ENCODE peak calls at places on chromosomes 2 and 18, in seven cellular contexts. H is A549, E is heart left ventricle, M is NB4, N is sigmoid colon, C is testis, W is spleen. T is an unnamed sample.

GRCh38 chr2:117771969-117772630 is 42.4 kb upstream of the DDX18 start:
- DNase-seq in H (peak), E (no peak), M (peak), N (no peak), C (no peak), W (no peak), T (no peak)

GRCh38 chr2:157107877-157108276 is 149.6 kb upstream of the GALNT5 start:
- DNase-seq in H (peak), E (no peak), M (peak), N (no peak), C (no peak), W (no peak), T (no peak)

GRCh38 chr18:79566841-79567370 is 112.7 kb upstream of the CTDP1 start:
- DNase-seq in H (no peak), E (no peak), M (peak), N (peak), C (no peak), W (peak), T (no peak)

GRCh38 chr2:26989156-26989555 is 18.7 kb downstream of the MAPRE3 start:
- DNase-seq in H (no peak), E (no peak), M (no peak), N (no peak), C (no peak), W (no peak), T (no peak)

GRCh38 chr2:40415391-40415790 is 36.5 kb downstream of the SLC8A1 start:
- DNase-seq in H (no peak), E (no peak), M (no peak), N (no peak), C (no peak), W (no peak), T (no peak)

GRCh38 chr2:149082781-149083180 is 44.3 kb downstream of the LYPD6B start:
- DNase-seq in H (no peak), E (no peak), M (no peak), N (no peak), C (no peak), W (no peak), T (no peak)

GRCh38 chr2:185628985-185629384 is 109.6 kb upstream of the FSIP2 start:
- DNase-seq in H (peak), E (no peak), M (peak), N (no peak), C (peak), W (no peak), T (peak)

GRCh38 chr18:27005589-27005988 is 140.1 kb upstream of the AQP4 start:
- DNase-seq in H (peak), E (no peak), M (peak), N (no peak), C (no peak), W (no peak), T (peak)

GRCh38 chr2:112879491-112880041 is 31.4 kb upstream of the IL37 start:
- DNase-seq in H (no peak), E (no peak), M (peak), N (no peak), C (no peak), W (no peak), T (no peak)

GRCh38 chr2:173652731-173653426 is 298.2 kb downstream of the CDCA7 start:
- DNase-seq in H (peak), E (no peak), M (no peak), N (no peak), C (no peak), W (no peak), T (no peak)

GRCh38 chr18:28124239-28125029 is 52.5 kb downstream of the CDH2 start:
- DNase-seq in H (no peak), E (no peak), M (no peak), N (no peak), C (no peak), W (no peak), T (no peak)

GRCh38 chr2:23452397-23452796 is 67.4 kb downstream of the KLHL29 start:
- DNase-seq in H (no peak), E (no peak), M (no peak), N (no peak), C (no peak), W (no peak), T (no peak)
- TF ChIP-seq POLR2A in H (no peak), E (no peak), M (no peak), N (no peak), C (no peak), W (no peak), T (no peak)

DNA sequence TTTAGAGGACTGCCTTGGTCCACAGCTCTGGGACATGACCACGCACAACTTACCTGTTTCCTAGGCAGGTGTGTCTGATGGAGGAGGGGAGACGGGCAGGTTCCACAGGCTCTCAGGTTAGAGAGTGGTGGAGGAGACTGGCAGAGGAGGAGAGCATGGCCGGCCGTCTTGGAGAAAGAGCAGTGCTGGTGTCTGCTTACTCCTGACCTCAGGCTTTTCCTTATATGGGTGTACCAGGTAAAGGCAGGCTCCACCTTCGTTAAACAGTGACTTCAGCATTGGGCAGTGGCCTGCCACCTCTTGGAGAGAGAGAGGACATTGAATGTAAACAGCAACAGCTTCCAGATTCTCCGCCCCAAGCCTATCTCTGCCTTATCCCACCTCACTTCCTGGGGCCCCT is at the start of gene CAPN13:
- DNase-seq in H (no peak), E (no peak), M (no peak), N (no peak), C (no peak), W (no peak), T (no peak)
- TF ChIP-seq POLR2A in H (no peak), E (no peak), M (no peak), N (peak), C (no peak), W (no peak), T (no peak)

GRCh38 chr2:134127496-134127895 is 126.4 kb upstream of the MGAT5 start:
- DNase-seq in H (no peak), E (no peak), M (no peak), N (no peak), C (no peak), W (no peak), T (no peak)
- TF ChIP-seq POLR2A in H (no peak), E (no peak), M (no peak), N (no peak), C (no peak), W (no peak), T (no peak)

DNA sequence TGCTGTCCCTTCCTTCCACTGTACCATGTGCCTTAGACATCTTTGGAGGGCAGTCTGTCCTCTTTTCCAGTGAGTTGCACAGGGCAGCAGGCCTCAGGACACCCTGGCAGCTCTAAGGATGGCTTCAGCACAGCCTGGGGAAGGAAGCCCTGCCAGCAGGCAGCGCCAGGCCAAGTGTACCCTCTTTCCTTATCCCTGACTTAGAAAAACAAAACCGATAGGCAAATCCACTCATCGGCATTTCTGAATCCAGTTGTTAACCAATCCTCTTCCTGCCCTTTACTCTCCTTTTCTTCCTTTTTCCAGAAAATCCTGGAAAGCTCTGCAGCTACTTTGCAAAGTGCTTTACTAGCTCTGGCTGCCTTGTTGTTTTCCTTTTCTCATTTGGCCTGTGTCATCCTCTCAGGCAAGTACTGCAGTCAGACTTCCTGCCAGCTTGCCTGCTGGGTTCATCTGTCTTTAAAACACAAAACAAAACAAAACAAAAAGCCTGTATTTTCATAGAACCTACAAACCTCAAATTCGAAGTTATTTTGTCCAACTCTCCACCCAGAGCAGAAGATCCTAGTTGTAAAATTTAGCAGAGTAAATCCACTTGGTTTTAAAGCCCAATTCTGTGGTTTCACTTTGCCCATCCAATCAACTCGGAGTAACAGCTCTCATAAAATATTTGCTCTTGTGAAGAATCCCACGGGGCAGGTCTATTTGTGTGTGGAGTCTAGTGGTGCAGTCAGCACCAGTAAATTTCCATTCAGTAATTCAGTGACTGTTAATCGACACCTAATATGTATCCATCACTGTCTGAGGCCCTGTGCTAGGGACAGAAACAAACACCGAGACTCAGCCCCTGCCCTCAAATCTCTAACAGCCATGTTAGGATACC is 45.2 kb downstream of the PCBP1 start:
- DNase-seq in H (peak), E (peak), M (peak), N (no peak), C (peak), W (peak), T (peak)
- TF ChIP-seq POLR2A in H (no peak), E (peak), M (peak), N (no peak), C (no peak), W (no peak), T (peak)

DNA sequence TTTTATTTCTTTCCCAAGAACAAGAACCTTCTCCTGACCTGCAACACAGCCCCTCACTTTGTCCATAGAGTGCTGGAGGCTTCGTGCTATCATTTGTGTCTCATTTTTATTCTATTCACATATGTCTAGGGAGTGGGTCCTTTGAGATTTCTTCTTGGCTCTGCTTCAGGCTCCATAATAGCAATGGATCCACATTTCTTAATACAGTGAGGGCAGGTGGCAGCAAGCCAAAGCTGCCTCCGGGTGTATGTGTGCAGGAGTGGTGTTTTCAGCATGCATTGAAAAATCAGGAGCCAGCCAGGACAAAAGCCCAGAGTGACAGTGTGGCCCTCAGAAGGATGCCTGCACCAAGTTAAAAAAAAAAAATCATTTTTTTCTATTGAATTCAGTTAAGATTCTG is 115.1 kb upstream of the PELI1 start:
- DNase-seq in H (no peak), E (peak), M (no peak), N (no peak), C (peak), W (no peak), T (no peak)
- TF ChIP-seq POLR2A in H (no peak), E (no peak), M (no peak), N (no peak), C (no peak), W (no peak), T (no peak)

GRCh38 chr2:25230128-25230527 is 61.7 kb upstream of the POMC start:
- DNase-seq in H (no peak), E (no peak), M (no peak), N (no peak), C (no peak), W (no peak), T (no peak)
- TF ChIP-seq POLR2A in H (no peak), E (no peak), M (no peak), N (no peak), C (no peak), W (no peak), T (no peak)

GRCh38 chr18:50194623-50195532 is at the start of gene MYO5B:
- DNase-seq in H (peak), E (no peak), M (no peak), N (no peak), C (peak), W (peak), T (peak)
- TF ChIP-seq POLR2A in H (no peak), E (no peak), M (no peak), N (no peak), C (no peak), W (no peak), T (no peak)

GRCh38 chr2:199460101-199460671 is 2.4 kb upstream of the SATB2 start:
- DNase-seq in H (peak), E (no peak), M (peak), N (no peak), C (no peak), W (no peak), T (peak)
- TF ChIP-seq POLR2A in H (no peak), E (no peak), M (peak), N (no peak), C (no peak), W (no peak), T (no peak)

GRCh38 chr2:142127248-142127647 is 3.6 kb downstream of the LRP1B start:
- DNase-seq in H (no peak), E (no peak), M (no peak), N (no peak), C (no peak), W (no peak), T (no peak)

GRCh38 chr2:142136571-142136970 is 5.8 kb upstream of the LRP1B start:
- DNase-seq in H (no peak), E (no peak), M (no peak), N (no peak), C (no peak), W (no peak), T (no peak)

GRCh38 chr2:142130111-142131015 is 453 bp downstream of the LRP1B start:
- DNase-seq in H (peak), E (peak), M (no peak), N (peak), C (peak), W (peak), T (peak)

GRCh38 chr2:142128105-142128504 is 2.7 kb downstream of the LRP1B start:
- DNase-seq in H (no peak), E (no peak), M (no peak), N (no peak), C (no peak), W (no peak), T (no peak)

DNA sequence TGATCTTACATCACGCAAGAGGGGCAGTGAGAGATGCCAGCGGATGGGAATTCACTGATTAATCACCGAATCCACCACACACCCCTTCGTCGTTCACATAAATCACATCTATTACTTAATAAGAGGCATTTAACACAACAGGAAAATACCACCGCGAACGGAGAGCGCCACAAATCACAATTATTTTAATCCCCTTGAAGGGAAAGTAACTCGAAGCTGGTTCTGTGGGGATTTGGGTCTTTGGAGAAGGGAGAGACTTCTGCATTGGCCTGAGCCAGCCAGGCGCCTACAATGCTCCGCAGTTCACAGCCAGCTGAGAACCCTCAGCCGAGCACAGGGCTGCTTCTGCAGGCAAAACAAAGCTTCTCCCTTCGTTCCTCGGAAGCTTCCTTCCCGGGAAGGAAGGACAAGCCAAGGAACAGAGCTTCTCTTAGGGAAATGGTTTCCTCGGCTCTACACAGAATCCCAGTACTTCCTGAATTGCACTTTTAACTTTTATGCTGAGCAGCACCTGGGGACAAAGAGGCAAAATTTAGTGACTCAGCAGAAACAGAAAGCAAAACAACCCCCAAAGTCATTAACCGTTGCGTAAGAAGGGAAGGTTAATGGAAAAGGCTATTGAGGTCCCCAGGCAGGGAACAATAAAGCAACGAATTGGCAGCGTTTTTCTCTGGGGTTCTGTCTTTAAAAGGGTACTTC is at the start of gene LRP1B:
- DNase-seq in H (no peak), E (no peak), M (peak), N (peak), C (peak), W (no peak), T (peak)
- TF ChIP-seq POLR2A in H (no peak), E (no peak), M (no peak), N (no peak), C (no peak), W (no peak), T (no peak)

DNA sequence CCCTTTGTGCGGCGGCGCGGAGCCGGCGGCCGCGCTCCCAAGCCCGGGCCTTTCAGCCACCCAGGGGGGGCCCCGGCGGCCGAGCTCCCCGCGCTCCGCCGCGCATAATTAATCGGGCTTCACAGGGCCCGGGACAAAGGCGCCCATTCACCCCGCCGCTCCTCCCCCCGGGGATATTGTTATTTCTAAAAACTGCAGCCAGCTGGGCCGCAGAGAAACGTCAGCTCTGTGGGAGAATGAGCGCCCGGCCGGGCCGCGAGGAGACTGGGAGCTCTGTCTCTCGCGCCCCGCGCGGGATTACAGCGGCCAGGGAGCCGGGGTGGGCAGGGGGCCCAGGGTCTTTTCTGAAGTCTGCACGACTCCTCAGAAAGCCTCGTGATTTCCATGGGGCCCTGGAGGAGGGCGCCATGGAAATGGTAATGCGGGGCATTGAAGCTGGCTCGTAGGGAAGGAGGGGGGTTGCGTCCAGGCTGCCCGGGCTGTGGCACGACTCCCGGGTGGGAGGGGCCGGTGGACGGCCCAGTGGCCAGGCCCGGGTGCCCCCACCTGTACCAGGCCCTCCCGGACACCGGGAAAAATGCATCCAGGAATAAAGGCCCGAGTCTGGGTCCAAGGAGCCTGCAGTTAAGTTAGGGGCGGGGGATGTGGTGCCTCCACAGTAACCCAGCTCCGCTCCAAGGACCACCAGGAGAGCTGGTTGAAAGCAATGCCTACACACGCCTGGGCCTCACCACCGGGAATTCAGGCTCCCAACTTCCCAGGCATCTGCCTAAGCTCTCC is 125.3 kb downstream of the ZFP36L2 start:
- DNase-seq in H (no peak), E (peak), M (no peak), N (peak), C (peak), W (peak), T (no peak)
- TF ChIP-seq POLR2A in H (no peak), E (peak), M (no peak), N (peak), C (no peak), W (no peak), T (no peak)

T was measured in erythroblast.